ENCODE peak calls at places on chromosomes 16 and 17, in seven cellular contexts. J is tibial nerve, A is sigmoid colon, P is A549, D is H1, G is upper lobe of left lung, L is stomach. R is an unnamed sample. For H3K4me1, the result is how much of the 10 kb centered on the place peaks cover.

GRCh38 chr16:23296994-23297393 is 5.1 kb upstream of the SCNN1B start:
- DNase-seq in J (no peak), A (no peak), P (peak), D (peak), G (no peak), L (peak), R (no peak)

GRCh38 chr17:44930667-44931066 is 15.4 kb upstream of the GFAP start:
- DNase-seq in J (no peak), A (peak), P (no peak), D (no peak), G (no peak), L (no peak), R (no peak)

GRCh38 chr17:69710926-69711325 is 296.4 kb downstream of the MAP2K6 start:
- DNase-seq in J (no peak), A (no peak), P (no peak), D (no peak), G (no peak), L (no peak), R (no peak)

GRCh38 chr16:30429418-30429677 is 482 bp downstream of the DCTPP1 start:
- DNase-seq in J (no peak), A (no peak), P (no peak), D (no peak), G (no peak), L (no peak), R (no peak)

GRCh38 chr16:11583171-11583570 is 3.5 kb downstream of the LITAF start:
- DNase-seq in J (no peak), A (no peak), P (no peak), D (no peak), G (no peak), L (no peak), R (no peak)

GRCh38 chr17:43169561-43170139 is 1.4 kb upstream of the NBR1 start:
- DNase-seq in J (no peak), A (peak), P (peak), D (no peak), G (peak), L (peak), R (peak)

GRCh38 chr16:73171380-73171779 is 123.5 kb upstream of the ZFHX3 start:
- DNase-seq in J (no peak), A (no peak), P (no peak), D (no peak), G (no peak), L (no peak), R (no peak)

GRCh38 chr17:22453181-22453580 is 760.9 kb downstream of the KCNJ18 start:
- DNase-seq in J (no peak), A (no peak), P (no peak), D (no peak), G (peak), L (no peak), R (no peak)

GRCh38 chr17:79521225-79521624 is 89.6 kb downstream of the RBFOX3 start:
- DNase-seq in J (no peak), A (no peak), P (no peak), D (no peak), G (no peak), L (no peak), R (no peak)

GRCh38 chr16:24535827-24536226 is 3.5 kb upstream of the RBBP6 start:
- DNase-seq in J (no peak), A (no peak), P (no peak), D (no peak), G (no peak), L (no peak), R (no peak)

GRCh38 chr17:32927724-32928526 is at the start of gene TMEM98:
- DNase-seq in J (no peak), A (no peak), P (no peak), D (peak), G (peak), L (peak), R (peak)

GRCh38 chr16:896261-897199 is 74.3 kb downstream of the LMF1 start:
- DNase-seq in J (no peak), A (no peak), P (no peak), D (no peak), G (peak), L (no peak), R (no peak)

GRCh38 chr17:40726919-40727318 is 23.4 kb upstream of the KRT24 start:
- DNase-seq in J (no peak), A (no peak), P (no peak), D (no peak), G (no peak), L (no peak), R (no peak)

GRCh38 chr16:60127196-60127595 is 1393.1 kb upstream of the GOT2 start:
- DNase-seq in J (no peak), A (no peak), P (no peak), D (no peak), G (no peak), L (no peak), R (no peak)

GRCh38 chr16:48590476-48590875 is 19.5 kb downstream of the N4BP1 start:
- DNase-seq in J (no peak), A (no peak), P (no peak), D (no peak), G (no peak), L (no peak), R (no peak)

GRCh38 chr16:82302007-82302733 is 132.1 kb upstream of the MPHOSPH6 start:
- DNase-seq in J (no peak), A (no peak), P (no peak), D (no peak), G (peak), L (no peak), R (no peak)

GRCh38 chr17:4409659-4410058 is 24.1 kb upstream of the SPNS3 start:
- DNase-seq in J (no peak), A (no peak), P (no peak), D (no peak), G (no peak), L (no peak), R (no peak)

GRCh38 chr17:49715221-49715620 is 7.5 kb upstream of the SLC35B1 start:
- DNase-seq in J (no peak), A (no peak), P (no peak), D (no peak), G (no peak), L (no peak), R (no peak)

GRCh38 chr17:35774499-35774898 is 13.8 kb downstream of the C17orf50 start:
- DNase-seq in J (no peak), A (peak), P (no peak), D (no peak), G (no peak), L (peak), R (no peak)

GRCh38 chr16:7888421-7888820 is 555.8 kb downstream of the RBFOX1 start:
- DNase-seq in J (no peak), A (no peak), P (no peak), D (no peak), G (no peak), L (no peak), R (no peak)

GRCh38 chr17:78133179-78133951 is 2.8 kb downstream of the TMC8 start:
- DNase-seq in J (no peak), A (no peak), P (no peak), D (no peak), G (peak), L (no peak), R (no peak)

GRCh38 chr16:47285001-47285400 is 141.3 kb upstream of the NETO2 start:
- DNase-seq in J (no peak), A (no peak), P (no peak), D (no peak), G (no peak), L (no peak), R (no peak)

GRCh38 chr17:36534881-36535668 is at the start of gene PIGW:
- DNase-seq in J (peak), A (peak), P (peak), D (peak), G (peak), L (peak), R (peak)

GRCh38 chr17:67358612-67359011 is 7.8 kb downstream of the PSMD12 start:
- DNase-seq in J (no peak), A (no peak), P (no peak), D (no peak), G (no peak), L (no peak), R (no peak)

DNA sequence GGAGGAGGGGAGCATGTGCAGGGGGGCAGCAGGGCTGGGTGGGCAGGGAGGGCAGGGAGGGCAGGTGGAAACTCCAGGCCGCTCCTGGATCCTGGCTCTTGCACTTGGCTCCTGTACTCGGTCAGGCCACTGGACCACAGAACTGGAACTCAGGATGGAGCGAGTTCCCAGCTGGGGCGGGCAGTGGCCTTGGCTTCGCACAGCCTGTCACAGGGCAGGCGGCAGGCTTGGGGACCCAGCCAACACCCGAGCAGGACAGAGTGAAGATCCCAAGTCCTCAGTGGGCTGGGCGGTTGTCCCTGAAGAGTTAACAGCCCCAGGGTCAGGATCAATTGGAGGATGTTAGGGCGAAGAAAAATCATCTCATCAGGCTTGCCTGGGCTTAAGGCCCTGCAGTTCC is 22.1 kb downstream of the ZNF423 start:
- DNase-seq in J (no peak), A (peak), P (no peak), D (no peak), G (no peak), L (no peak), R (peak)
- H3K4me1 ChIP-seq in J (under half), A (under half), P (under half), D (under half), G (under half), L (under half), R (under half)

GRCh38 chr17:61250335-61250890 is 149.2 kb upstream of the TBX2 start:
- DNase-seq in J (no peak), A (no peak), P (no peak), D (no peak), G (no peak), L (no peak), R (no peak)
- TF ChIP-seq EP300 in J (no peak), A (no peak), P (no peak), D (no peak), G (no peak), L (no peak), R (no peak)

GRCh38 chr16:89704281-89704680 is 2.8 kb upstream of the SPATA2L start:
- DNase-seq in J (no peak), A (no peak), P (no peak), D (no peak), G (no peak), L (no peak), R (no peak)
- TF ChIP-seq CTCF in J (no peak), A (no peak), P (no peak), D (peak), G (no peak), L (no peak), R (no peak)

GRCh38 chr17:39097537-39097936 is 53.9 kb downstream of the PLXDC1 start:
- DNase-seq in J (no peak), A (no peak), P (no peak), D (no peak), G (no peak), L (no peak), R (no peak)

GRCh38 chr17:39095309-39095686 is 56.1 kb downstream of the PLXDC1 start:
- DNase-seq in J (no peak), A (no peak), P (no peak), D (no peak), G (no peak), L (no peak), R (no peak)

GRCh38 chr17:39096435-39097158 is 54.8 kb downstream of the PLXDC1 start:
- DNase-seq in J (no peak), A (no peak), P (no peak), D (no peak), G (no peak), L (no peak), R (peak)

GRCh38 chr17:39098474-39099090 is 52.9 kb downstream of the PLXDC1 start:
- DNase-seq in J (no peak), A (no peak), P (no peak), D (no peak), G (no peak), L (no peak), R (no peak)

GRCh38 chr17:39097159-39097519 is 54.3 kb downstream of the PLXDC1 start:
- DNase-seq in J (no peak), A (no peak), P (no peak), D (no peak), G (no peak), L (no peak), R (no peak)
- H3K4me1 ChIP-seq in J (under half), A (under half), P (under half), D (under half), G (under half), L (under half), R (under half)

GRCh38 chr17:7851438-7852261 is 3.2 kb upstream of the TMEM88 start:
- DNase-seq in J (peak), A (peak), P (peak), D (peak), G (peak), L (peak), R (peak)
- TF ChIP-seq EP300 in J (no peak), A (no peak), P (no peak), D (no peak), G (peak), L (no peak), R (no peak)

DNA sequence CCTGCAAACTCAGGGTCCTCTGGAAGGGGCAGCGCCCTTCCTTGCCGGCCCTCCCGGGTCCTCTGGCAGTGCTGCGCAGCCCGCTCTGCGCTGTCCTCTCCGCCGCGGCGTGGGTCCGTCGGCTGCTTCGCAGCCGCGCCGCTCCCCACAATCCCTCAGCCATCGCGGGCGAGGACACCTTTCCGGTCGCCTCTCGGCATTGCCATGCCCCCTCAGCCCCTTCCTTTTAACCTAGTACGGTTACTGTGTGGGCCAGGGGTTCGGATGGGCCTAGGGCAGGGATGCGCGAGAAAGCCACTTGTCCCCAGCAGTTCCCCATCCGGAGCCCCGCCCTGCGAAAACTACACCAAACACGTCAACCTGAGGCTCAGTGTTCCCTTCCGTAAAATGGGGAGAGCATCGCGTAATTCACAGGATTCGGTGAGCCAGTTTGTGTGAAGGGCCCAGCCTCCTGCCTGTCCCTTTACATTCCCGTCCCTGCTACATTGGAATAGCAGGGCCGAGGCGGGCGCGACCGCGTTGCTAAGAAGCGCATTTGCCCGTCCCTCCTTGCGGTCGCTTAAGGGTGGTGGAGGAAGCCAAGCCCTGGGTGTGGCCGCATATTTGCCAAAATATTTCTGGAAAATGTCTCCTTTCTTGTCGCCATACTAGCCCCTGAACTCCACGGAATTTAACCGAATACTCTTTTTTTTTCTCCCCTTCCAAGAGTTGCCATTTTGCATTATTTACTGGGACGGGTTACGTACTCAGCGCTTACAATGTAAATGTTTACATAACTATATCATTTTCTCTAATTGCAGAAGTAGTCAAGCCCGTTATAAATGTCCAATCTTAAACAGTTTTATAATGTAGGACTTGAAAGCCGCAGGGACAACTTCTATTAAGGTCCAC is 13.2 kb downstream of the COPZ2 start:
- DNase-seq in J (no peak), A (peak), P (peak), D (peak), G (peak), L (peak), R (no peak)
- TF ChIP-seq CTCF in J (no peak), A (no peak), P (no peak), D (no peak), G (no peak), L (no peak), R (no peak)

GRCh38 chr17:76354747-76355310 is 1.1 kb upstream of the PRPSAP1 start:
- DNase-seq in J (no peak), A (no peak), P (no peak), D (peak), G (no peak), L (no peak), R (no peak)

GRCh38 chr17:76360461-76360860 is 6.7 kb upstream of the PRPSAP1 start:
- DNase-seq in J (no peak), A (no peak), P (no peak), D (no peak), G (no peak), L (no peak), R (no peak)

GRCh38 chr17:76359375-76359774 is 5.7 kb upstream of the PRPSAP1 start:
- DNase-seq in J (no peak), A (no peak), P (no peak), D (no peak), G (no peak), L (no peak), R (no peak)

GRCh38 chr17:76356803-76357456 is 3.2 kb upstream of the PRPSAP1 start:
- DNase-seq in J (no peak), A (no peak), P (no peak), D (no peak), G (no peak), L (no peak), R (no peak)

DNA sequence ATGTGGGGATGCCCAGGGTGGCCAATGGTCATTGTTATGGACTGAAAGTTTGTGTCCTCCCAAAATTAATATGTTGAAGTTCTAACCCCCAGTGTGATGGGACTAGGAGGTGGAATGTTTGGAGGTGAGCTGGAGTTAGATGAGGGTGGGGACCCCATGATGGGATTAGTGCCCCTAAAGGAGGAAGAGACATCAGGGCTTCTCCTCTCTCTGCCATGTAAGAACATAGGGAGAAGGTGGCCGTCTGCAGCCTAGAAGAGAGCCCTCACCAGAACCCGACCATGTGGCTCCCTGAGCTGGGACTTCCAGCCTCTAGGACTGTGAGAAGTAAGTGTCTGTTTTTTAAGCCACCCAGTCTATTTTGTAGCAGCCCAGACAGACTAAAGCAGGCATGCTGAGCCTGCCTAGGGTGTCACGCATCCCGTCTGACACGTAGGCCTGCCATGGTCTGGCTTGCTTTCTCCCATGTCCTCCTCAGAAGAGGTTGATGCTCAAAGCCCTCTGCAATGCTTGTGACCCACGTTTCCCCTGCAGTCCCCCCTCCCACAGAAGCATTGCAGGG is 4.0 kb upstream of the PRPSAP1 start:
- DNase-seq in J (no peak), A (no peak), P (no peak), D (no peak), G (no peak), L (no peak), R (no peak)
- H3K4me1 ChIP-seq in J (under half), A (under half), P (under half), D (under half), G (under half), L (under half), R (under half)

DNA sequence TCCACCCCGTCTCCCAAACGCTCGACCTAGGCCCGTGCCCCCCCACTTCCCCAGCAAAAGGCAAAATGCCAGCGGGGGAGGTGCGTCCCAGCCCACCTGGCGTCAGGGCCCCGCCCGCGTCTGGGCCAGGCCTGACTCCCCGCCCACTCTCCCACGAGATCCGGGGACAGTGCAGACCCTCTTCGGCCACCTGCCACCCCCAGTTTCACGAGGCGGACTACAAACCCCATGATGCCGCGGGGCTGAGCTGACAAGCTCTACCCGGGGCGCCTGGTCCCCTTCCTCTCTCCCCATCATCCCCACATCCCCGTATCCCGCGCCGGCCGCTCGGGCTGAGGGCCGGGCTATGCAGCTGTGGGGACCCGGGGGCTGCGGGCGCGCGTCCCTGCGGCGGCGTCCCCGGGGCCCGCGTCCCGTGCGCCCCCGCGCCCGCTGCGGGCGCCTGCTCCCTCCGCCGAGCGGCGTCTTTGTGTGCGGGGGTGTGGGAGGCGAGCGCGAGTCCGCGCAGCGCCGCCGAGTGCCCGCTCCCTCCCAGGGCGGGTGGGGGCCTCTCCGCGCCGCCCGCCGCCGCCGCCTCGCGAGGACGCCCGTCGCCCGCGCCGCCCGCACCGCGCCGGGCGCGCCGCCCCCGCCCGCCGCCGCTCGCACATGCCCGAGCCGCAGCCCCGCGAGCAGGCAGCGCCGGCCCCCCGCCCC is at the start of gene ANKRD13B:
- DNase-seq in J (no peak), A (peak), P (no peak), D (peak), G (peak), L (no peak), R (peak)
- TF ChIP-seq EP300 in J (no peak), A (no peak), P (no peak), D (no peak), G (no peak), L (no peak), R (no peak)

R was measured in ovary.